ENCODE peak calls at places on chromosomes 5 and 9, in seven cellular contexts. N, D, Q, V, M, O and H are unnamed samples.

GRCh38 chr9:113929634-113930092 is 53.6 kb downstream of the ZNF618 start:
- DNase-seq in N (peak), D (no peak), Q (peak), V (no peak), M (no peak), O (no peak), H (peak)

GRCh38 chr9:73807956-73808355 is 656.3 kb downstream of the ANXA1 start:
- DNase-seq in N (no peak), D (no peak), Q (no peak), V (no peak), M (no peak), O (no peak), H (no peak)

GRCh38 chr5:132238169-132238744 is 10.6 kb upstream of the P4HA2 start:
- DNase-seq in N (peak), D (peak), Q (peak), V (peak), M (no peak), O (peak), H (peak)

GRCh38 chr5:93511445-93511844 is 69.6 kb downstream of the NR2F1-AS1 start:
- DNase-seq in N (no peak), D (no peak), Q (no peak), V (no peak), M (no peak), O (no peak), H (no peak)

GRCh38 chr5:142829821-142830220 is 59.6 kb downstream of the ARHGAP26 start:
- DNase-seq in N (no peak), D (no peak), Q (peak), V (no peak), M (no peak), O (no peak), H (peak)

GRCh38 chr5:2841208-2841607 is 89.7 kb upstream of the IRX2 start:
- DNase-seq in N (no peak), D (no peak), Q (no peak), V (no peak), M (no peak), O (no peak), H (no peak)

GRCh38 chr9:75181748-75182147 is 93.4 kb downstream of the OSTF1 start:
- DNase-seq in N (no peak), D (no peak), Q (peak), V (no peak), M (peak), O (no peak), H (no peak)

GRCh38 chr9:105089874-105090273 is 154.6 kb upstream of the SLC44A1 start:
- DNase-seq in N (no peak), D (no peak), Q (no peak), V (no peak), M (no peak), O (no peak), H (no peak)

GRCh38 chr5:175542232-175542965 is 64.0 kb downstream of the SFXN1 start:
- DNase-seq in N (peak), D (no peak), Q (no peak), V (no peak), M (no peak), O (no peak), H (no peak)

GRCh38 chr9:70256123-70256551 is 2.6 kb upstream of the SMC5 start:
- DNase-seq in N (no peak), D (no peak), Q (peak), V (no peak), M (no peak), O (no peak), H (no peak)

GRCh38 chr5:50889790-50890189 is 223.4 kb downstream of the PARP8 start:
- DNase-seq in N (no peak), D (no peak), Q (no peak), V (no peak), M (no peak), O (no peak), H (no peak)

GRCh38 chr5:133670336-133670735 is 58.0 kb upstream of the FSTL4 start:
- DNase-seq in N (no peak), D (no peak), Q (no peak), V (no peak), M (no peak), O (no peak), H (no peak)

GRCh38 chr9:137423810-137424291 is 658 bp downstream of the NOXA1 start:
- DNase-seq in N (peak), D (no peak), Q (no peak), V (peak), M (no peak), O (peak), H (no peak)

GRCh38 chr5:149202910-149203451 is 61.7 kb downstream of the ABLIM3 start:
- DNase-seq in N (no peak), D (no peak), Q (no peak), V (no peak), M (no peak), O (no peak), H (no peak)

GRCh38 chr5:14665110-14665822 is 748 bp downstream of the OTULIN start:
- DNase-seq in N (peak), D (no peak), Q (peak), V (peak), M (no peak), O (no peak), H (peak)

GRCh38 chr9:80881946-80882345 is 807.4 kb downstream of the TLE1 start:
- DNase-seq in N (no peak), D (no peak), Q (no peak), V (no peak), M (no peak), O (no peak), H (no peak)

GRCh38 chr5:11925701-11926100 is 21.5 kb upstream of the CTNND2 start:
- DNase-seq in N (no peak), D (no peak), Q (no peak), V (no peak), M (no peak), O (no peak), H (no peak)

GRCh38 chr9:134420974-134421432 is 94.7 kb downstream of the RXRA start:
- DNase-seq in N (no peak), D (no peak), Q (no peak), V (peak), M (no peak), O (peak), H (no peak)

GRCh38 chr5:58598440-58598839 is 15.6 kb downstream of the RAB3C start:
- DNase-seq in N (no peak), D (no peak), Q (no peak), V (no peak), M (no peak), O (no peak), H (no peak)

GRCh38 chr9:12965303-12965702 is 190.5 kb downstream of the LURAP1L start:
- DNase-seq in N (no peak), D (no peak), Q (no peak), V (no peak), M (no peak), O (no peak), H (no peak)

GRCh38 chr9:4831944-4832343 is 39.2 kb downstream of the RCL1 start:
- DNase-seq in N (no peak), D (no peak), Q (no peak), V (no peak), M (no peak), O (no peak), H (no peak)

GRCh38 chr5:98813755-98814154 is 40.3 kb downstream of the RGMB start:
- DNase-seq in N (no peak), D (no peak), Q (no peak), V (no peak), M (no peak), O (no peak), H (no peak)

GRCh38 chr5:87369431-87369830 is 43.3 kb downstream of the CCNH start:
- DNase-seq in N (no peak), D (no peak), Q (no peak), V (no peak), M (no peak), O (no peak), H (no peak)

GRCh38 chr9:71911908-71912325 is 478 bp downstream of the C9orf85 start:
- DNase-seq in N (peak), D (no peak), Q (peak), V (no peak), M (no peak), O (no peak), H (no peak)

GRCh38 chr5:12951846-12952245 is 992.6 kb downstream of the DNAH5 start:
- DNase-seq in N (no peak), D (no peak), Q (no peak), V (no peak), M (no peak), O (no peak), H (no peak)

GRCh38 chr5:75023368-75024159 is 28.8 kb downstream of the GCNT4 start:
- DNase-seq in N (no peak), D (no peak), Q (no peak), V (peak), M (no peak), O (no peak), H (no peak)

GRCh38 chr9:111866976-111867375 is 29.6 kb upstream of the UGCG start:
- DNase-seq in N (no peak), D (no peak), Q (peak), V (no peak), M (no peak), O (no peak), H (no peak)

GRCh38 chr5:127757576-127757975 is 54.4 kb downstream of the CCDC192 start:
- DNase-seq in N (peak), D (peak), Q (peak), V (peak), M (peak), O (no peak), H (peak)

GRCh38 chr9:72443855-72444254 is 77.6 kb upstream of the TMC1 start:
- DNase-seq in N (no peak), D (peak), Q (no peak), V (no peak), M (no peak), O (no peak), H (no peak)

GRCh38 chr5:6135977-6136376 is 242.4 kb downstream of the MED10 start:
- DNase-seq in N (no peak), D (peak), Q (no peak), V (no peak), M (no peak), O (no peak), H (no peak)

GRCh38 chr5:179616002-179616594 is 7.4 kb downstream of the HNRNPH1 start:
- DNase-seq in N (no peak), D (no peak), Q (no peak), V (no peak), M (no peak), O (peak), H (no peak)
- TF ChIP-seq POLR2AphosphoS5 in N (no peak), D (peak), Q (no peak), V (no peak), M (no peak), O (no peak), H (no peak)

DNA sequence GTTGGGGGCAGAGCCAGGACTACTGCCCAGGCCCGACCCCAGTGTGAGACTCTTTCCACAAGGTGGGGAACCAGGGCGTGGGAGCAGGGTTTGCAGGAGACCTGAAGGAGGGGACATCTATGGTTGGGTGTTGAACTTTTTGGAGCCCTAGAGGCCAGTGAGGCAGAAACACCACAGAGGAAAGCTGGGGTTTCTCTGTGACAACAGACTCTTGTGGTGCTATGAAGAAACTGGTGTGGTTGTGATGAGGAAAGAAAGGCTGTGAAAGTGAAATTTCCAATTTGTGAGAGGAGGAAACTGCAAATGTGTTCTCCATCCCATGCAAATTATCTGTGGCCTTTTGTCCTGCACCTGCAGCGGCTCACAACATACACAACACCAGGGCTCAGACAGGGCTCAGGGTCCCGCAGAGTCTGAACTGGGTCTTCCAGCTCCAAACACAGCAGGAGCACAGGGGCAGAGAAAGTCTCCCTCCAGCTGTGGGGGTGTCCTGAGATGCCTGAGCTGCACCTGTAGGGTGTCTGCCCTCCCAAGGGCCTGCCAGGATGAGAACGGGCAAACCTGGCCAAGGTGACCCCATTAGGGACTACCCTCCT is 51.4 kb upstream of the GRHPR start:
- DNase-seq in N (no peak), D (peak), Q (no peak), V (no peak), M (no peak), O (no peak), H (no peak)
- TF ChIP-seq CTCF in N (no peak), D (peak), Q (no peak), V (no peak), M (no peak), O (no peak), H (no peak)

GRCh38 chr5:72107874-72108199 is 562 bp downstream of the MAP1B start:
- DNase-seq in N (no peak), D (no peak), Q (peak), V (no peak), M (no peak), O (no peak), H (no peak)

GRCh38 chr5:72109051-72109411 is 1.8 kb downstream of the MAP1B start:
- DNase-seq in N (no peak), D (no peak), Q (no peak), V (no peak), M (no peak), O (no peak), H (no peak)

GRCh38 chr5:72109625-72110024 is 2.4 kb downstream of the MAP1B start:
- DNase-seq in N (no peak), D (no peak), Q (no peak), V (no peak), M (no peak), O (no peak), H (no peak)

GRCh38 chr5:72106922-72107873 is at the start of gene MAP1B:
- DNase-seq in N (no peak), D (no peak), Q (peak), V (no peak), M (no peak), O (peak), H (peak)

DNA sequence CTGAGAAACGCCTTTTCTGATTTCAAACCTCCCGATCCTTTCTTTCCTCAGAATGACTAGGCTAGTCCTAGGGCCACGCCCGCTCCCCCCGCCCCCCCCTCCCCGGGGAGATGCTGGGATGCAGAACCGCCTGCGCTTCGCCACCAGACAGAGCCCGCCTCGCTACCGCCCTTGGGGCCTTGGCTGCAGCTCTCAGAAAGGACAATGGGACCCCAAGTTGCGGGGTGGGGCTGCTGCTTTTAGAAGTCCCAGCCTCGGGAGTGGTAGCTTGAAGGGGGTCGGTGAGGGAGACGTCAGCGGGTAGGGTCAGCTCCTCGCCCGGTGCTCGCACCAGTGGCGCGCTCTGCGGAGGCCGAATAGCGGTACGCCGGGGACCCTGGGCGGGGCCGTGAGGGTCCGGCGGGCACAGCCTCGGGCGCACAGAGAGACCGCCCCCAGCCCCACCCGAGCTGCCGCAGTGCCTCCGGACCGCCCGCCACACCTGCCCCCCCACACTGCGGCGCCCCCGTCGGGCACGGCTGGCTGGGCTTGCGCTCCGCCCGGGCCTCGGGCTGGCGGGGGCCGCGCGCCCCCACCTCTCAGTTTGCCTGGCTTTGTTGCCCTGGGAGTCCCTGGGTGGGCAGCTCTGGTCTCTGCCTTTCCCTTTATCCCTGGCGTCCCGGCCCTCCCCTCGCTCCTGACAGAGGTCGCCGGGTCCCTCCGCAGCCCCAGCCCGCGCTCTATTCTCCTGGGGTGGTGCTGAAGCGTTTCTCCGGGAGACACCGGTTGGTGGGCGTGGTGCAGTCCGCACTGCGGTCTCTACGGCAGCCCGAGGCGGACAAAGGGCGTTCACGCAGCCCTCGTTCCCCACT is 1.1 kb downstream of the MAP1B start:
- DNase-seq in N (no peak), D (no peak), Q (peak), V (peak), M (no peak), O (peak), H (peak)
- TF ChIP-seq POLR2AphosphoS5 in N (peak), D (no peak), Q (peak), V (peak), M (no peak), O (peak), H (peak)

GRCh38 chr9:21395778-21396717 is 10.8 kb upstream of the IFNA2 start:
- DNase-seq in N (peak), D (no peak), Q (peak), V (peak), M (peak), O (peak), H (peak)
- TF ChIP-seq CTCF in N (peak), D (peak), Q (peak), V (peak), M (peak), O (peak), H (peak)